ENCODE peak calls at places on chromosomes 13 and 19, in seven cellular contexts. One of them, this sample, is unnamed.

GRCh38 chr19:13986348-13986904 is 19.7 kb downstream of the RFX1 start:
- DNase-seq in activated CD4-positive, alpha-beta T cell treated with anti-CD3 and anti-CD28 coated beads, Interleukin-2, amount 50 U/mL, for 48 hours: peak
- DNase-seq in NCI-H1417: peak
- DNase-seq in psoas muscle: peak
- DNase-seq in left cardiac atrium: peak
- DNase-seq in IMR-90: peak
- DNase-seq in lung microvascular endothelial cell: peak
- DNase-seq in this sample: peak

GRCh38 chr13:28566891-28567290 is 72.0 kb upstream of the FLT1 start:
- DNase-seq in activated CD4-positive, alpha-beta T cell treated with anti-CD3 and anti-CD28 coated beads, Interleukin-2, amount 50 U/mL, for 48 hours: no peak
- DNase-seq in NCI-H1417: no peak
- DNase-seq in psoas muscle: no peak
- DNase-seq in left cardiac atrium: no peak
- DNase-seq in IMR-90: no peak
- DNase-seq in lung microvascular endothelial cell: no peak
- DNase-seq in this sample: no peak

GRCh38 chr13:99151516-99151915 is 49.1 kb upstream of the UBAC2 start:
- DNase-seq in activated CD4-positive, alpha-beta T cell treated with anti-CD3 and anti-CD28 coated beads, Interleukin-2, amount 50 U/mL, for 48 hours: peak
- DNase-seq in NCI-H1417: no peak
- DNase-seq in psoas muscle: no peak
- DNase-seq in left cardiac atrium: no peak
- DNase-seq in IMR-90: peak
- DNase-seq in lung microvascular endothelial cell: peak
- DNase-seq in this sample: no peak

GRCh38 chr13:25423831-25424230 is 52.1 kb downstream of the ATP8A2 start:
- DNase-seq in activated CD4-positive, alpha-beta T cell treated with anti-CD3 and anti-CD28 coated beads, Interleukin-2, amount 50 U/mL, for 48 hours: no peak
- DNase-seq in NCI-H1417: no peak
- DNase-seq in psoas muscle: no peak
- DNase-seq in left cardiac atrium: no peak
- DNase-seq in IMR-90: no peak
- DNase-seq in lung microvascular endothelial cell: no peak
- DNase-seq in this sample: no peak

GRCh38 chr13:93554514-93554913 is 327.9 kb downstream of the GPC6 start:
- DNase-seq in activated CD4-positive, alpha-beta T cell treated with anti-CD3 and anti-CD28 coated beads, Interleukin-2, amount 50 U/mL, for 48 hours: no peak
- DNase-seq in NCI-H1417: no peak
- DNase-seq in psoas muscle: no peak
- DNase-seq in left cardiac atrium: no peak
- DNase-seq in IMR-90: no peak
- DNase-seq in lung microvascular endothelial cell: no peak
- DNase-seq in this sample: no peak

GRCh38 chr19:41540041-41540695 is 35.8 kb upstream of the CEACAM21 start:
- DNase-seq in activated CD4-positive, alpha-beta T cell treated with anti-CD3 and anti-CD28 coated beads, Interleukin-2, amount 50 U/mL, for 48 hours: no peak
- DNase-seq in NCI-H1417: peak
- DNase-seq in psoas muscle: no peak
- DNase-seq in left cardiac atrium: no peak
- DNase-seq in IMR-90: no peak
- DNase-seq in lung microvascular endothelial cell: no peak
- DNase-seq in this sample: no peak

GRCh38 chr13:50241479-50241878 is 226.2 kb downstream of the KCNRG start:
- DNase-seq in activated CD4-positive, alpha-beta T cell treated with anti-CD3 and anti-CD28 coated beads, Interleukin-2, amount 50 U/mL, for 48 hours: no peak
- DNase-seq in NCI-H1417: no peak
- DNase-seq in psoas muscle: no peak
- DNase-seq in left cardiac atrium: no peak
- DNase-seq in IMR-90: no peak
- DNase-seq in lung microvascular endothelial cell: no peak
- DNase-seq in this sample: no peak

GRCh38 chr13:113148940-113149503 is 9.4 kb upstream of the PROZ start:
- DNase-seq in activated CD4-positive, alpha-beta T cell treated with anti-CD3 and anti-CD28 coated beads, Interleukin-2, amount 50 U/mL, for 48 hours: no peak
- DNase-seq in NCI-H1417: no peak
- DNase-seq in psoas muscle: no peak
- DNase-seq in left cardiac atrium: no peak
- DNase-seq in IMR-90: no peak
- DNase-seq in lung microvascular endothelial cell: no peak
- DNase-seq in this sample: no peak

GRCh38 chr13:36148436-36148835 is 17.3 kb upstream of the DCLK1 start:
- DNase-seq in activated CD4-positive, alpha-beta T cell treated with anti-CD3 and anti-CD28 coated beads, Interleukin-2, amount 50 U/mL, for 48 hours: no peak
- DNase-seq in NCI-H1417: no peak
- DNase-seq in psoas muscle: no peak
- DNase-seq in left cardiac atrium: no peak
- DNase-seq in IMR-90: no peak
- DNase-seq in lung microvascular endothelial cell: no peak
- DNase-seq in this sample: no peak

GRCh38 chr19:40089462-40089861 is 1.3 kb downstream of the ZNF780A start:
- DNase-seq in activated CD4-positive, alpha-beta T cell treated with anti-CD3 and anti-CD28 coated beads, Interleukin-2, amount 50 U/mL, for 48 hours: no peak
- DNase-seq in NCI-H1417: no peak
- DNase-seq in psoas muscle: no peak
- DNase-seq in left cardiac atrium: peak
- DNase-seq in IMR-90: peak
- DNase-seq in lung microvascular endothelial cell: no peak
- DNase-seq in this sample: no peak

GRCh38 chr13:110593430-110594130 is 21.8 kb upstream of the NAXD start:
- DNase-seq in activated CD4-positive, alpha-beta T cell treated with anti-CD3 and anti-CD28 coated beads, Interleukin-2, amount 50 U/mL, for 48 hours: no peak
- DNase-seq in NCI-H1417: peak
- DNase-seq in psoas muscle: no peak
- DNase-seq in left cardiac atrium: no peak
- DNase-seq in IMR-90: peak
- DNase-seq in lung microvascular endothelial cell: peak
- DNase-seq in this sample: no peak